ENCODE peak calls at places on chromosomes 5 and 9, in five cellular contexts. One of them, this sample, is unnamed.

GRCh38 chr9:36798350-36799065 is 225.8 kb downstream of the MELK start:
- DNase-seq in SIG-M5: no peak
- DNase-seq in H54: peak; percentile 39
- DNase-seq in GM19239: peak; percentile 35
- DNase-seq in iPS-NIHi11: no peak
- DNase-seq in this sample: peak; percentile 33

GRCh38 chr5:145743396-145744061 is 91.6 kb downstream of the PRELID2 start:
- DNase-seq in SIG-M5: no peak
- DNase-seq in H54: no peak
- DNase-seq in GM19239: no peak
- DNase-seq in iPS-NIHi11: no peak
- DNase-seq in this sample: no peak

GRCh38 chr9:18743421-18743820 is 269.5 kb downstream of the ADAMTSL1 start:
- DNase-seq in H54: no peak
- DNase-seq in iPS-NIHi11: no peak
- DNase-seq in SIG-M5: no peak
- DNase-seq in GM19239: no peak
- DNase-seq in this sample: no peak

GRCh38 chr9:6922680-6923079 is 164.9 kb downstream of the KDM4C start:
- DNase-seq in SIG-M5: no peak
- DNase-seq in iPS-NIHi11: no peak
- DNase-seq in H54: no peak
- DNase-seq in GM19239: no peak
- DNase-seq in this sample: no peak

GRCh38 chr9:130313103-130313858 is 47.7 kb downstream of the HMCN2 start:
- DNase-seq in SIG-M5: no peak
- DNase-seq in iPS-NIHi11: no peak
- DNase-seq in H54: no peak
- DNase-seq in GM19239: no peak
- DNase-seq in this sample: no peak

GRCh38 chr5:32426440-32427151 is 17.9 kb downstream of the ZFR start:
- DNase-seq in H54: no peak
- DNase-seq in iPS-NIHi11: no peak
- DNase-seq in SIG-M5: no peak
- DNase-seq in GM19239: no peak
- DNase-seq in this sample: no peak

GRCh38 chr5:55308254-55308836 is 556 bp downstream of the MTREX start:
- DNase-seq in GM19239: no peak
- DNase-seq in SIG-M5: no peak
- DNase-seq in H54: no peak
- DNase-seq in iPS-NIHi11: peak; percentile 11
- DNase-seq in this sample: no peak

GRCh38 chr9:105413486-105414068 is 34.3 kb upstream of the FSD1L start:
- DNase-seq in GM19239: no peak
- DNase-seq in iPS-NIHi11: peak; percentile 43
- DNase-seq in H54: peak; percentile 23
- DNase-seq in SIG-M5: no peak
- DNase-seq in this sample: peak; percentile 44

GRCh38 chr9:75239176-75239575 is 150.9 kb downstream of the OSTF1 start:
- DNase-seq in iPS-NIHi11: no peak
- DNase-seq in GM19239: no peak
- DNase-seq in SIG-M5: no peak
- DNase-seq in H54: no peak
- DNase-seq in this sample: peak; percentile 35

GRCh38 chr5:145568581-145568980 is 266.6 kb downstream of the PRELID2 start:
- DNase-seq in H54: no peak
- DNase-seq in GM19239: no peak
- DNase-seq in SIG-M5: no peak
- DNase-seq in iPS-NIHi11: peak; percentile 29
- DNase-seq in this sample: no peak

GRCh38 chr9:134565316-134565915 is 76.2 kb upstream of the COL5A1 start:
- DNase-seq in iPS-NIHi11: no peak
- DNase-seq in H54: no peak
- DNase-seq in GM19239: no peak
- DNase-seq in SIG-M5: no peak
- DNase-seq in this sample: no peak

GRCh38 chr5:37926732-37927131 is 86.9 kb upstream of the GDNF start:
- DNase-seq in SIG-M5: no peak
- DNase-seq in iPS-NIHi11: no peak
- DNase-seq in H54: no peak
- DNase-seq in GM19239: no peak
- DNase-seq in this sample: no peak

GRCh38 chr9:127917603-127918002 is 762 bp upstream of the ST6GALNAC4 start:
- DNase-seq in SIG-M5: no peak
- DNase-seq in iPS-NIHi11: no peak
- DNase-seq in H54: no peak
- DNase-seq in GM19239: no peak
- DNase-seq in this sample: no peak

GRCh38 chr5:90434116-90434714 is 24.7 kb upstream of the CETN3 start:
- DNase-seq in iPS-NIHi11: peak; percentile 42
- DNase-seq in GM19239: no peak
- DNase-seq in SIG-M5: no peak
- DNase-seq in H54: no peak
- DNase-seq in this sample: peak; percentile 79

GRCh38 chr5:164002653-164003052 is 497.2 kb downstream of the MAT2B start:
- DNase-seq in H54: no peak
- DNase-seq in SIG-M5: no peak
- DNase-seq in GM19239: no peak
- DNase-seq in iPS-NIHi11: no peak
- DNase-seq in this sample: no peak

GRCh38 chr5:43121565-43122484 is 1.1 kb downstream of the ZNF131 start:
- DNase-seq in GM19239: no peak
- DNase-seq in SIG-M5: no peak
- DNase-seq in iPS-NIHi11: peak; percentile 11
- DNase-seq in H54: peak; percentile 40
- DNase-seq in this sample: peak; percentile 65

This sample was measured in GM23338.